ENCODE peak calls at places on chromosome 16, in eight cellular contexts. One of them, this sample, is unnamed.

GRCh38 chr16:58854392-58854791 is 120.3 kb upstream of the GOT2 start:
- DNase-seq in Panc1: no peak
- DNase-seq in psoas muscle: no peak
- DNase-seq in HFF-Myc: no peak
- DNase-seq in prostate gland: no peak
- DNase-seq in transverse colon: no peak
- DNase-seq in fibroblast of lung: no peak
- DNase-seq in colonic mucosa: no peak
- DNase-seq in this sample: no peak

GRCh38 chr16:81366316-81366932 is 51.7 kb downstream of the GAN start:
- DNase-seq in Panc1: peak
- DNase-seq in psoas muscle: no peak
- DNase-seq in HFF-Myc: peak
- DNase-seq in prostate gland: peak
- DNase-seq in transverse colon: no peak
- DNase-seq in fibroblast of lung: peak
- DNase-seq in colonic mucosa: no peak
- DNase-seq in this sample: peak

GRCh38 chr16:76639685-76640289 is 362.6 kb downstream of the CNTNAP4 start:
- DNase-seq in Panc1: no peak
- DNase-seq in psoas muscle: no peak
- DNase-seq in HFF-Myc: no peak
- DNase-seq in prostate gland: no peak
- DNase-seq in transverse colon: no peak
- DNase-seq in fibroblast of lung: peak
- DNase-seq in colonic mucosa: peak
- DNase-seq in this sample: no peak

GRCh38 chr16:85463228-85463611 is 149.9 kb upstream of the GSE1 start:
- DNase-seq in Panc1: no peak
- DNase-seq in psoas muscle: no peak
- DNase-seq in HFF-Myc: no peak
- DNase-seq in prostate gland: no peak
- DNase-seq in transverse colon: no peak
- DNase-seq in fibroblast of lung: no peak
- DNase-seq in colonic mucosa: no peak
- DNase-seq in this sample: no peak

GRCh38 chr16:22326771-22327445 is 29.7 kb downstream of the POLR3E start:
- DNase-seq in Panc1: no peak
- DNase-seq in psoas muscle: no peak
- DNase-seq in HFF-Myc: no peak
- DNase-seq in prostate gland: no peak
- DNase-seq in transverse colon: no peak
- DNase-seq in fibroblast of lung: no peak
- DNase-seq in colonic mucosa: no peak
- DNase-seq in this sample: no peak

GRCh38 chr16:82402665-82403218 is 224.0 kb upstream of the CDH13 start:
- DNase-seq in Panc1: no peak
- DNase-seq in psoas muscle: no peak
- DNase-seq in HFF-Myc: no peak
- DNase-seq in prostate gland: no peak
- DNase-seq in transverse colon: no peak
- DNase-seq in fibroblast of lung: no peak
- DNase-seq in colonic mucosa: no peak
- DNase-seq in this sample: no peak

GRCh38 chr16:10942352-10943297 is at the start of gene DEXI:
- DNase-seq in Panc1: peak
- DNase-seq in psoas muscle: peak
- DNase-seq in HFF-Myc: peak
- DNase-seq in prostate gland: peak
- DNase-seq in transverse colon: peak
- DNase-seq in fibroblast of lung: peak
- DNase-seq in colonic mucosa: peak
- DNase-seq in this sample: peak

GRCh38 chr16:69049146-69049545 is 56.3 kb upstream of the HAS3 start:
- DNase-seq in Panc1: no peak
- DNase-seq in psoas muscle: no peak
- DNase-seq in HFF-Myc: no peak
- DNase-seq in prostate gland: no peak
- DNase-seq in transverse colon: no peak
- DNase-seq in fibroblast of lung: peak
- DNase-seq in colonic mucosa: no peak
- DNase-seq in this sample: peak

GRCh38 chr16:66409156-66409555 is 17.9 kb upstream of the BEAN1 start:
- DNase-seq in Panc1: no peak
- DNase-seq in psoas muscle: no peak
- DNase-seq in HFF-Myc: no peak
- DNase-seq in prostate gland: no peak
- DNase-seq in transverse colon: no peak
- DNase-seq in fibroblast of lung: peak
- DNase-seq in colonic mucosa: no peak
- DNase-seq in this sample: peak

GRCh38 chr16:70433456-70434103 is 5.3 kb downstream of the ST3GAL2 start:
- DNase-seq in Panc1: no peak
- DNase-seq in psoas muscle: peak
- DNase-seq in HFF-Myc: peak
- DNase-seq in prostate gland: no peak
- DNase-seq in transverse colon: peak
- DNase-seq in fibroblast of lung: peak
- DNase-seq in colonic mucosa: no peak
- DNase-seq in this sample: peak

GRCh38 chr16:88750854-88751253 is 34.2 kb downstream of the PIEZO1 start:
- DNase-seq in Panc1: no peak
- DNase-seq in psoas muscle: no peak
- DNase-seq in HFF-Myc: no peak
- DNase-seq in prostate gland: no peak
- DNase-seq in transverse colon: no peak
- DNase-seq in fibroblast of lung: no peak
- DNase-seq in colonic mucosa: no peak
- DNase-seq in this sample: no peak

GRCh38 chr16:84545114-84545737 is 40.8 kb upstream of the MEAK7 start:
- DNase-seq in Panc1: no peak
- DNase-seq in psoas muscle: no peak
- DNase-seq in HFF-Myc: no peak
- DNase-seq in prostate gland: no peak
- DNase-seq in transverse colon: no peak
- DNase-seq in fibroblast of lung: no peak
- DNase-seq in colonic mucosa: no peak
- DNase-seq in this sample: no peak

GRCh38 chr16:59013930-59014329 is 279.8 kb upstream of the GOT2 start:
- DNase-seq in Panc1: no peak
- DNase-seq in psoas muscle: no peak
- DNase-seq in HFF-Myc: no peak
- DNase-seq in prostate gland: no peak
- DNase-seq in transverse colon: no peak
- DNase-seq in fibroblast of lung: no peak
- DNase-seq in colonic mucosa: no peak
- DNase-seq in this sample: no peak

GRCh38 chr16:67658849-67659674 is 998 bp downstream of the ACD start:
- DNase-seq in Panc1: no peak
- DNase-seq in psoas muscle: no peak
- DNase-seq in HFF-Myc: no peak
- DNase-seq in prostate gland: no peak
- DNase-seq in transverse colon: no peak
- DNase-seq in fibroblast of lung: no peak
- DNase-seq in colonic mucosa: no peak
- DNase-seq in this sample: no peak

GRCh38 chr16:9980981-9981380 is 201.2 kb downstream of the GRIN2A start:
- DNase-seq in Panc1: no peak
- DNase-seq in psoas muscle: no peak
- DNase-seq in HFF-Myc: no peak
- DNase-seq in prostate gland: no peak
- DNase-seq in transverse colon: no peak
- DNase-seq in fibroblast of lung: no peak
- DNase-seq in colonic mucosa: no peak
- DNase-seq in this sample: no peak

GRCh38 chr16:5615868-5616642 is 518.5 kb upstream of the EEF2KMT start:
- DNase-seq in Panc1: no peak
- DNase-seq in psoas muscle: peak
- DNase-seq in HFF-Myc: peak
- DNase-seq in prostate gland: no peak
- DNase-seq in transverse colon: peak
- DNase-seq in fibroblast of lung: peak
- DNase-seq in colonic mucosa: peak
- DNase-seq in this sample: no peak

GRCh38 chr16:31108794-31109558 is 790 bp downstream of the BCKDK start:
- DNase-seq in Panc1: no peak
- DNase-seq in psoas muscle: no peak
- DNase-seq in HFF-Myc: no peak
- DNase-seq in prostate gland: no peak
- DNase-seq in transverse colon: no peak
- DNase-seq in fibroblast of lung: no peak
- DNase-seq in colonic mucosa: no peak
- DNase-seq in this sample: no peak

GRCh38 chr16:53129281-53130192 is 74.7 kb downstream of the CHD9 start:
- DNase-seq in Panc1: no peak
- DNase-seq in psoas muscle: no peak
- DNase-seq in HFF-Myc: no peak
- DNase-seq in prostate gland: peak
- DNase-seq in transverse colon: no peak
- DNase-seq in fibroblast of lung: peak
- DNase-seq in colonic mucosa: peak
- DNase-seq in this sample: peak

GRCh38 chr16:75244225-75244792 is 7.1 kb downstream of the BCAR1 start:
- DNase-seq in Panc1: no peak
- DNase-seq in psoas muscle: no peak
- DNase-seq in HFF-Myc: no peak
- DNase-seq in prostate gland: no peak
- DNase-seq in transverse colon: peak
- DNase-seq in fibroblast of lung: peak
- DNase-seq in colonic mucosa: no peak
- DNase-seq in this sample: peak

GRCh38 chr16:73846292-73846849 is 450.2 kb upstream of the PSMD7 start:
- DNase-seq in Panc1: no peak
- DNase-seq in psoas muscle: no peak
- DNase-seq in HFF-Myc: no peak
- DNase-seq in prostate gland: no peak
- DNase-seq in transverse colon: no peak
- DNase-seq in fibroblast of lung: no peak
- DNase-seq in colonic mucosa: no peak
- DNase-seq in this sample: no peak

GRCh38 chr16:54246454-54246821 is 40.1 kb downstream of the IRX3 start:
- DNase-seq in Panc1: no peak
- DNase-seq in psoas muscle: no peak
- DNase-seq in HFF-Myc: no peak
- DNase-seq in prostate gland: no peak
- DNase-seq in transverse colon: no peak
- DNase-seq in fibroblast of lung: no peak
- DNase-seq in colonic mucosa: no peak
- DNase-seq in this sample: no peak

GRCh38 chr16:87648698-87649487 is 46.6 kb downstream of the JPH3 start:
- DNase-seq in Panc1: no peak
- DNase-seq in psoas muscle: no peak
- DNase-seq in HFF-Myc: no peak
- DNase-seq in prostate gland: no peak
- DNase-seq in transverse colon: no peak
- DNase-seq in fibroblast of lung: no peak
- DNase-seq in colonic mucosa: no peak
- DNase-seq in this sample: no peak

GRCh38 chr16:87652799-87653198 is 50.5 kb downstream of the JPH3 start:
- DNase-seq in Panc1: no peak
- DNase-seq in psoas muscle: no peak
- DNase-seq in HFF-Myc: no peak
- DNase-seq in prostate gland: no peak
- DNase-seq in transverse colon: no peak
- DNase-seq in fibroblast of lung: no peak
- DNase-seq in colonic mucosa: no peak
- DNase-seq in this sample: no peak

GRCh38 chr16:87652386-87652785 is 50.1 kb downstream of the JPH3 start:
- DNase-seq in Panc1: no peak
- DNase-seq in psoas muscle: no peak
- DNase-seq in HFF-Myc: no peak
- DNase-seq in prostate gland: no peak
- DNase-seq in transverse colon: no peak
- DNase-seq in fibroblast of lung: no peak
- DNase-seq in colonic mucosa: no peak
- DNase-seq in this sample: no peak

GRCh38 chr16:87654826-87655225 is 52.5 kb downstream of the JPH3 start:
- DNase-seq in Panc1: no peak
- DNase-seq in psoas muscle: no peak
- DNase-seq in HFF-Myc: no peak
- DNase-seq in prostate gland: no peak
- DNase-seq in transverse colon: no peak
- DNase-seq in fibroblast of lung: no peak
- DNase-seq in colonic mucosa: no peak
- DNase-seq in this sample: no peak

GRCh38 chr16:87653234-87653633 is 50.9 kb downstream of the JPH3 start:
- DNase-seq in Panc1: no peak
- DNase-seq in psoas muscle: no peak
- DNase-seq in HFF-Myc: no peak
- DNase-seq in prostate gland: no peak
- DNase-seq in transverse colon: no peak
- DNase-seq in fibroblast of lung: peak
- DNase-seq in colonic mucosa: no peak
- DNase-seq in this sample: peak
- TF ChIP-seq CTCF in Panc1: peak
- TF ChIP-seq CTCF in psoas muscle: no peak
- TF ChIP-seq CTCF in HFF-Myc: peak
- TF ChIP-seq CTCF in prostate gland: no peak
- TF ChIP-seq CTCF in transverse colon: peak
- TF ChIP-seq CTCF in fibroblast of lung: peak
- TF ChIP-seq CTCF in colonic mucosa: no peak
- TF ChIP-seq CTCF in this sample: peak

GRCh38 chr16:86566966-86567700 is 504 bp downstream of the FOXC2 start:
- DNase-seq in Panc1: no peak
- DNase-seq in psoas muscle: no peak
- DNase-seq in HFF-Myc: no peak
- DNase-seq in prostate gland: no peak
- DNase-seq in transverse colon: no peak
- DNase-seq in fibroblast of lung: peak
- DNase-seq in colonic mucosa: no peak
- DNase-seq in this sample: peak
- H3K4me3 ChIP-seq in Panc1: peak
- H3K4me3 ChIP-seq in psoas muscle: peak
- H3K4me3 ChIP-seq in HFF-Myc: peak
- H3K4me3 ChIP-seq in prostate gland: peak
- H3K4me3 ChIP-seq in transverse colon: peak
- H3K4me3 ChIP-seq in fibroblast of lung: peak
- H3K4me3 ChIP-seq in colonic mucosa: no peak
- H3K4me3 ChIP-seq in this sample: peak

GRCh38 chr16:12392585-12393089 is 411.1 kb downstream of the CPPED1 start:
- DNase-seq in Panc1: no peak
- DNase-seq in psoas muscle: no peak
- DNase-seq in HFF-Myc: no peak
- DNase-seq in prostate gland: no peak
- DNase-seq in transverse colon: peak
- DNase-seq in fibroblast of lung: no peak
- DNase-seq in colonic mucosa: no peak
- DNase-seq in this sample: peak
- TF ChIP-seq CTCF in Panc1: peak
- TF ChIP-seq CTCF in psoas muscle: no peak
- TF ChIP-seq CTCF in HFF-Myc: peak
- TF ChIP-seq CTCF in prostate gland: no peak
- TF ChIP-seq CTCF in transverse colon: no peak
- TF ChIP-seq CTCF in fibroblast of lung: no peak
- TF ChIP-seq CTCF in colonic mucosa: no peak
- TF ChIP-seq CTCF in this sample: no peak

DNA sequence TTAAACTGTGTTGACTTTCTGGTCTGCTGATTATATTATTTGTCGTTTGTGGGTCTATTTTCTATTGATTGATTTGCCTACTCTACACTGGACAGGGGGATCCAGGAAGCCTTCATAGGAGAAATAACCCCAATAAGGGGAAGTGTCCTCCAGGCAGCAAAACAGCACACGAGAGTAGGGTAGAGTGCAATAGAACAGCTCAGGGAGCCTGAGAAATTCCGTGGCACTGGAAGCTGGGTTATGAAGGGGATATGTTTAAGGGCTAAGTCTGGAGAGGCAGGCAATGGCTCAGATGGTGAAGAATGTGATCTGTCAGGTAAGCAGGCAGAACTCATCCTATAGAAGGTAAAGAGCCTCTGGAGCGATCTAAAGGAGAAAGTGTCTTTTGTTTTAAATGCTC is 20.9 kb downstream of the GP2 start:
- DNase-seq in Panc1: no peak
- DNase-seq in psoas muscle: no peak
- DNase-seq in HFF-Myc: no peak
- DNase-seq in prostate gland: no peak
- DNase-seq in transverse colon: no peak
- DNase-seq in fibroblast of lung: no peak
- DNase-seq in colonic mucosa: no peak
- DNase-seq in this sample: no peak
- H3K4me3 ChIP-seq in Panc1: no peak
- H3K4me3 ChIP-seq in psoas muscle: no peak
- H3K4me3 ChIP-seq in HFF-Myc: no peak
- H3K4me3 ChIP-seq in prostate gland: no peak
- H3K4me3 ChIP-seq in transverse colon: no peak
- H3K4me3 ChIP-seq in fibroblast of lung: no peak
- H3K4me3 ChIP-seq in colonic mucosa: no peak
- H3K4me3 ChIP-seq in this sample: no peak